ENCODE peak calls at places on chromosomes 16 and 17, in nine cellular contexts. Y, J, H, U, G, L, D, Z and X are unnamed samples.

GRCh38 chr17:32960815-32961214 is 30.8 kb upstream of the SPACA3 start:
- DNase-seq in Z (peak; percentile 38), G (no peak), L (no peak), U (no peak), D (no peak), J (peak; percentile 13), H (no peak), Y (no peak), X (no peak)

GRCh38 chr16:64489449-64489848 is 632.4 kb downstream of the CDH11 start:
- DNase-seq in U (no peak), Y (no peak), G (no peak), L (no peak), Z (no peak), D (no peak), H (no peak), J (no peak), X (no peak)

GRCh38 chr16:70254095-70254964 is 2.6 kb upstream of the EXOSC6 start:
- DNase-seq in H (no peak), Y (no peak), G (no peak), L (no peak), Z (no peak), J (no peak), D (no peak), U (no peak), X (no peak)

GRCh38 chr17:6186998-6187397 is 116.8 kb downstream of the WSCD1 start:
- DNase-seq in D (no peak), J (no peak), Z (no peak), L (no peak), U (no peak), H (no peak), Y (no peak), G (no peak), X (no peak)

GRCh38 chr17:4858068-4858879 is 25.1 kb downstream of the MINK1 start:
- DNase-seq in U (peak; percentile 87), D (no peak), Y (no peak), L (no peak), G (no peak), Z (peak; percentile 23), J (no peak), H (no peak), X (no peak)

GRCh38 chr17:48385303-48385702 is 44.7 kb downstream of the SKAP1 start:
- DNase-seq in Z (no peak), J (no peak), L (no peak), D (no peak), Y (no peak), G (no peak), U (no peak), H (no peak), X (no peak)

GRCh38 chr17:31631759-31632158 is 227.3 kb downstream of the COPRS start:
- DNase-seq in U (no peak), H (no peak), J (no peak), Y (no peak), D (no peak), L (no peak), Z (peak; percentile 13), G (no peak), X (no peak)

GRCh38 chr16:79595261-79595660 is 5.3 kb downstream of the MAF start:
- DNase-seq in H (no peak), G (no peak), J (no peak), Y (no peak), U (no peak), L (no peak), D (no peak), Z (peak; percentile 40), X (no peak)

GRCh38 chr16:67949645-67950044 is 5.7 kb upstream of the LCAT start:
- DNase-seq in H (no peak), D (no peak), Z (no peak), Y (no peak), G (no peak), U (no peak), L (no peak), J (no peak), X (no peak)

GRCh38 chr16:23071202-23072083 is 77.8 kb downstream of the USP31 start:
- DNase-seq in J (no peak), Y (no peak), L (no peak), G (no peak), U (no peak), H (no peak), Z (no peak), D (peak; percentile 30), X (no peak)

GRCh38 chr17:52789829-52790228 is 631.3 kb upstream of the CA10 start:
- DNase-seq in U (no peak), H (no peak), Y (no peak), L (no peak), G (no peak), Z (no peak), J (no peak), D (no peak), X (no peak)

GRCh38 chr16:81403601-81404391 is 40.8 kb upstream of the CMIP start:
- DNase-seq in Y (peak; percentile 61), Z (peak; percentile 89), L (peak; percentile 74), G (peak; percentile 86), U (peak; percentile 91), D (peak; percentile 82), H (peak; percentile 46), J (peak; percentile 76), X (peak; percentile 81)

GRCh38 chr16:29656688-29657523 is 6.1 kb upstream of the SPN start:
- DNase-seq in Z (no peak), J (no peak), Y (no peak), U (no peak), L (no peak), H (no peak), G (no peak), D (no peak), X (no peak)

GRCh38 chr17:75996665-75997590 is 3.7 kb upstream of the CDK3 start:
- DNase-seq in Y (no peak), L (no peak), Z (peak; percentile 59), U (no peak), G (no peak), D (no peak), J (peak; percentile 79), H (no peak), X (no peak)

GRCh38 chr17:56347646-56348045 is 194.4 kb downstream of the ANKFN1 start:
- DNase-seq in G (no peak), D (no peak), H (no peak), J (no peak), Y (no peak), L (no peak), Z (no peak), U (no peak), X (no peak)

GRCh38 chr17:18033442-18034099 is 5.4 kb downstream of the ATPAF2 start:
- DNase-seq in U (peak; percentile 86), L (no peak), Z (peak; percentile 80), H (no peak), Y (no peak), G (peak; percentile 84), J (peak; percentile 76), D (no peak), X (no peak)

GRCh38 chr17:34837796-34838195 is 123.5 kb downstream of the CCT6B start:
- DNase-seq in D (no peak), U (no peak), H (no peak), L (no peak), Z (no peak), G (no peak), J (no peak), Y (no peak), X (no peak)

GRCh38 chr16:1830213-1830612 is 3.2 kb downstream of the FAHD1 start:
- DNase-seq in Y (no peak), Z (no peak), J (peak; percentile 3), G (no peak), D (no peak), H (no peak), U (no peak), L (no peak), X (no peak)

GRCh38 chr17:78013683-78014467 is 55.4 kb downstream of the TNRC6C start:
- DNase-seq in Y (peak; percentile 6), U (peak; percentile 75), G (peak; percentile 81), Z (peak; percentile 70), L (no peak), H (no peak), D (no peak), J (peak; percentile 74), X (no peak)

GRCh38 chr16:57941016-57941656 is 29.8 kb downstream of the CNGB1 start:
- DNase-seq in D (peak; percentile 62), Z (peak; percentile 48), J (no peak), L (no peak), G (no peak), U (no peak), H (no peak), Y (no peak), X (no peak)